ENCODE peak calls at places on chromosomes 11 and 22, in eight cellular contexts. M is mucosa of descending colon, X is AG09309, G is brain microvascular endothelial cell, N is heart right ventricle, V is ovary, C is type B pancreatic cell, Q is astrocyte of the spinal cord. O is an unnamed sample.

GRCh38 chr11:122025757-122026156 is 90.3 kb downstream of the BLID start:
- DNase-seq in M (no peak), X (no peak), G (no peak), N (no peak), V (no peak), C (no peak), Q (no peak), O (no peak)

GRCh38 chr11:73237471-73238290 is 19.6 kb downstream of the P2RY2 start:
- DNase-seq in M (peak), X (no peak), G (peak), N (peak), V (peak), C (no peak), Q (peak), O (no peak)

GRCh38 chr11:38791346-38791961 is 2193.4 kb upstream of the RAG2 start:
- DNase-seq in M (no peak), X (no peak), G (peak), N (peak), V (no peak), C (no peak), Q (peak), O (no peak)

GRCh38 chr22:20956258-20957117 is 10.6 kb upstream of the AIFM3 start:
- DNase-seq in M (peak), X (no peak), G (peak), N (no peak), V (no peak), C (no peak), Q (peak), O (no peak)

GRCh38 chr11:43830928-43831440 is 49.6 kb upstream of the ALKBH3 start:
- DNase-seq in M (no peak), X (peak), G (peak), N (no peak), V (no peak), C (no peak), Q (peak), O (no peak)

GRCh38 chr11:43943357-43943930 is 1.0 kb downstream of the C11orf96 start:
- DNase-seq in M (no peak), X (no peak), G (peak), N (no peak), V (peak), C (no peak), Q (no peak), O (no peak)

GRCh38 chr11:10897150-10897549 is 39.3 kb upstream of the ZBED5 start:
- DNase-seq in M (no peak), X (no peak), G (no peak), N (no peak), V (no peak), C (no peak), Q (no peak), O (no peak)

GRCh38 chr11:76810151-76810853 is 27.1 kb downstream of the TSKU start:
- DNase-seq in M (no peak), X (no peak), G (peak), N (peak), V (peak), C (peak), Q (no peak), O (no peak)

GRCh38 chr11:57885298-57886035 is 123.9 kb downstream of the CTNND1 start:
- DNase-seq in M (no peak), X (no peak), G (peak), N (no peak), V (no peak), C (no peak), Q (no peak), O (no peak)

GRCh38 chr11:20162824-20163777 is 2.8 kb upstream of the DBX1 start:
- DNase-seq in M (peak), X (no peak), G (peak), N (no peak), V (no peak), C (no peak), Q (peak), O (no peak)

GRCh38 chr11:11078344-11078743 is 220.5 kb upstream of the ZBED5 start:
- DNase-seq in M (no peak), X (no peak), G (peak), N (no peak), V (no peak), C (no peak), Q (peak), O (no peak)

GRCh38 chr11:126109941-126110731 is 47.5 kb upstream of the CDON start:
- DNase-seq in M (no peak), X (no peak), G (peak), N (no peak), V (no peak), C (no peak), Q (peak), O (no peak)

GRCh38 chr22:46514592-46515207 is 22.7 kb downstream of the CELSR1 start:
- DNase-seq in M (no peak), X (no peak), G (peak), N (no peak), V (no peak), C (no peak), Q (peak), O (no peak)

GRCh38 chr11:72740562-72741428 is 11.4 kb downstream of the ARAP1 start:
- DNase-seq in M (no peak), X (no peak), G (no peak), N (no peak), V (no peak), C (no peak), Q (no peak), O (no peak)

GRCh38 chr11:3170756-3171670 is 5.9 kb upstream of the OSBPL5 start:
- DNase-seq in M (no peak), X (no peak), G (no peak), N (no peak), V (no peak), C (no peak), Q (no peak), O (no peak)

GRCh38 chr22:24093855-24094254 is 82.8 kb downstream of the CABIN1 start:
- DNase-seq in M (no peak), X (no peak), G (no peak), N (no peak), V (peak), C (no peak), Q (no peak), O (no peak)

GRCh38 chr22:23437779-23438178 is 142.3 kb downstream of the IGLL1 start:
- DNase-seq in M (no peak), X (no peak), G (no peak), N (no peak), V (no peak), C (no peak), Q (no peak), O (no peak)

GRCh38 chr11:100756556-100756955 is 69.5 kb downstream of the ARHGAP42 start:
- DNase-seq in M (no peak), X (no peak), G (no peak), N (no peak), V (no peak), C (no peak), Q (no peak), O (no peak)

GRCh38 chr11:106523921-106524320 is 446.5 kb downstream of the AASDHPPT start:
- DNase-seq in M (no peak), X (no peak), G (no peak), N (no peak), V (no peak), C (no peak), Q (no peak), O (no peak)

GRCh38 chr11:18203723-18204122 is 31.1 kb downstream of the MRGPRX4 start:
- DNase-seq in M (no peak), X (no peak), G (peak), N (no peak), V (no peak), C (no peak), Q (peak), O (no peak)

GRCh38 chr11:76788661-76789442 is 5.7 kb downstream of the TSKU start:
- DNase-seq in M (peak), X (no peak), G (no peak), N (no peak), V (peak), C (no peak), Q (no peak), O (no peak)

GRCh38 chr11:62678770-62679696 is at the start of gene UBXN1:
- DNase-seq in M (peak), X (no peak), G (peak), N (peak), V (peak), C (peak), Q (peak), O (peak)

GRCh38 chr22:29998627-29999026 is 81.6 kb upstream of the HORMAD2 start:
- DNase-seq in M (no peak), X (no peak), G (no peak), N (no peak), V (no peak), C (no peak), Q (no peak), O (no peak)

GRCh38 chr11:120271672-120272071 is 31.7 kb downstream of the POU2F3 start:
- DNase-seq in M (no peak), X (no peak), G (no peak), N (no peak), V (no peak), C (no peak), Q (no peak), O (no peak)

GRCh38 chr11:122743949-122744876 is 88.7 kb downstream of the UBASH3B start:
- DNase-seq in M (peak), X (no peak), G (no peak), N (no peak), V (no peak), C (no peak), Q (no peak), O (peak)

GRCh38 chr22:38449776-38450175 is 5.2 kb downstream of the KCNJ4 start:
- DNase-seq in M (no peak), X (no peak), G (no peak), N (no peak), V (no peak), C (no peak), Q (no peak), O (no peak)

GRCh38 chr11:82450996-82451395 is 282.7 kb downstream of the FAM181B start:
- DNase-seq in M (no peak), X (no peak), G (no peak), N (no peak), V (no peak), C (no peak), Q (no peak), O (no peak)

GRCh38 chr11:115496892-115497291 is 7.3 kb downstream of the CADM1 start:
- DNase-seq in M (no peak), X (no peak), G (no peak), N (no peak), V (no peak), C (no peak), Q (no peak), O (no peak)

GRCh38 chr11:66543263-66544107 is 2.4 kb downstream of the ZDHHC24 start:
- DNase-seq in M (peak), X (no peak), G (peak), N (peak), V (peak), C (no peak), Q (peak), O (peak)

GRCh38 chr11:108718466-108718865 is 53.6 kb downstream of the DDX10 start:
- DNase-seq in M (no peak), X (no peak), G (no peak), N (no peak), V (no peak), C (no peak), Q (no peak), O (no peak)

GRCh38 chr11:72890881-72891280 is 76.7 kb downstream of the ATG16L2 start:
- DNase-seq in M (no peak), X (no peak), G (no peak), N (no peak), V (no peak), C (no peak), Q (no peak), O (no peak)

GRCh38 chr22:39545310-39546063 is 12.9 kb upstream of the RPS19BP1 start:
- DNase-seq in M (peak), X (no peak), G (no peak), N (no peak), V (peak), C (no peak), Q (peak), O (peak)

DNA sequence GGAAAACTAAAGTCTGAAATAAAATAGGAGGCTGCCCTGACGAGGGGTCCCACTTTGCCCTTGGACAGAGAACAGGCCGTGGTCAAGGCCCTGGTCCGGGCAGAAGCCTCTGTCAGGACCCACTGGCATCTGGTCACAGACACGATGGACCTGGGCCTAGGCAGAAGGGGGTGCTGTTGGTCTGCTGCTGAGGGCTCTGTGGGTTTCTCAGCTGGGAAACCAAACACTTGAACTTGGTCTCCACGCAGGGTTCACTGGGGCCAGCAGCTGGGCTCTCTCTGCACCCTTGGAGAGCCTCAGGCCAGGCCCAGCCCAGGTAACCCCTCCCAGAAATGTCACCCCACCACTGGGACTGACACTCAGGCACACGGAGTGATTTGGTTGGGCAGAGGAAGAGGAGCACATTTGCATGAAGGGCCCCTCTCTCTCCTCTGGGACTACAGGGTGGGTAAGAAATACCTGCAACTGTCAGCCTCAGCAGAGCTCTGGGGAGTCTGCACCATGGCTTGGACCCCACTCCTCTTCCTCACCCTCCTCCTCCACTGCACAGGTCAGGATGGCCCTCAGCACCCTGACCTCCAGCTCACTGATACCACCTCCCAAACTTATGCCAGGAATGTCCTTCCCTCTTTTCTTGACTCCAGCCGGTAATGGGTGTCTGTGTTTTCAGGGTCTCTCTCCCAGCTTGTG is 48.1 kb upstream of the TOP3B start:
- DNase-seq in M (no peak), X (no peak), G (no peak), N (no peak), V (peak), C (no peak), Q (no peak), O (peak)
- TF ChIP-seq CTCF in M (no peak), X (peak), G (peak), N (peak), V (no peak), C (peak), Q (peak), O (no peak)

GRCh38 chr22:45353816-45354215 is 44.1 kb downstream of the FAM118A start:
- DNase-seq in M (no peak), X (no peak), G (no peak), N (no peak), V (no peak), C (no peak), Q (no peak), O (no peak)
- TF ChIP-seq CTCF in M (no peak), X (no peak), G (no peak), N (no peak), V (no peak), C (no peak), Q (no peak), O (no peak)

GRCh38 chr22:26890870-26891269 is 233.5 kb downstream of the MIAT start:
- DNase-seq in M (no peak), X (no peak), G (no peak), N (no peak), V (no peak), C (no peak), Q (no peak), O (no peak)

GRCh38 chr22:26893034-26893710 is 235.8 kb downstream of the MIAT start:
- DNase-seq in M (no peak), X (no peak), G (no peak), N (no peak), V (no peak), C (peak), Q (no peak), O (no peak)

GRCh38 chr22:26889794-26890193 is 232.4 kb downstream of the MIAT start:
- DNase-seq in M (no peak), X (no peak), G (no peak), N (no peak), V (no peak), C (no peak), Q (no peak), O (no peak)

GRCh38 chr22:26892401-26893033 is 235.1 kb downstream of the MIAT start:
- DNase-seq in M (peak), X (no peak), G (no peak), N (no peak), V (peak), C (no peak), Q (no peak), O (no peak)

GRCh38 chr22:26891431-26891830 is 234.0 kb downstream of the MIAT start:
- DNase-seq in M (no peak), X (no peak), G (no peak), N (no peak), V (no peak), C (no peak), Q (peak), O (no peak)
- TF ChIP-seq CTCF in M (no peak), X (no peak), G (no peak), N (no peak), V (no peak), C (no peak), Q (no peak), O (no peak)

DNA sequence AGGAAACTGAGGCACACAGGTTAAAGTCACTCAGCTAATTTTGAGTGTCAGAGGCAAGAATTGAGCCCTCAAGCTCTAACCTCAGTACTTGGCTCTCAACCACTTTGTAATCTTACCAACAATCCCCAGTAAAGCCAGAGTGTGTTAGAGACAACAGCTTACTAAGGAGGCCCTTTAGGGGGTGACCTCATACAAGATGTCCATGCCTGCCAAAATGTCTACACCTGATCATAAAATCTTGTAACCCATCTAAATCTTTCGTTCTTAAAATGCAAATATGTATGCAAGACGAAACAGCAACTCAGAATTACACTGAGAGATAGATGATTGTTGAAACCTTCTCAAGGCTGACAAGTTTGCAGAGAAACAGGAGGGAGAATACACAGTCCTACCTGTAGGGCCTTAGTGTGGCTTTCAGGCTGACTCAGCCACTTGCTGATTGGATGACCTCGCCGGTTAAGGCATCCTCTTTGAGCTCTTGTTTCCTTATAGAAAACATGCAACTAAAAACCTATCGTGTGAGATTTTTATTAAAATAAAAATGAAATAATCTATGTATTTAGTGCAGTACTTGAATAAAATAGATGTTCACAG is 143.2 kb downstream of the OPCML start:
- DNase-seq in M (no peak), X (no peak), G (no peak), N (no peak), V (no peak), C (no peak), Q (no peak), O (no peak)
- TF ChIP-seq CTCF in M (no peak), X (no peak), G (no peak), N (no peak), V (no peak), C (no peak), Q (no peak), O (no peak)

GRCh38 chr11:104343578-104343977 is 179.6 kb upstream of the PDGFD start:
- DNase-seq in M (no peak), X (no peak), G (no peak), N (no peak), V (no peak), C (no peak), Q (no peak), O (no peak)
- TF ChIP-seq CTCF in M (no peak), X (peak), G (peak), N (peak), V (no peak), C (peak), Q (peak), O (no peak)

GRCh38 chr11:64743591-64744543 is at the start of gene RASGRP2:
- DNase-seq in M (peak), X (no peak), G (no peak), N (peak), V (peak), C (no peak), Q (no peak), O (peak)
- TF ChIP-seq CTCF in M (no peak), X (peak), G (peak), N (peak), V (peak), C (peak), Q (peak), O (no peak)

O was measured in activated B cell treated with CpG ODN at 0.5 μM for 24 hours.